ENCODE peak calls at places on chromosomes 7 and 10, in nine cellular contexts. Q is thyroid gland; T is Karpas-422; A is fibroblast of lung; Y is small intestine; D is CD4-positive, CD25-positive, alpha-beta regulatory T cell; U is prostate gland; Z is CD4-positive, alpha-beta memory T cell; P is GM12878. O is an unnamed sample. For H3K27me3 and H3K4me1, the result is how much of the 10 kb centered on the place peaks cover.

GRCh38 chr10:61000769-61001730 is 57.1 kb upstream of the RHOBTB1 start:
- DNase-seq in T (no peak), Q (peak), A (peak), Y (peak), Z (no peak), D (no peak), P (no peak), U (peak), O (peak)

GRCh38 chr10:3398825-3399646 is 226.5 kb upstream of the PITRM1 start:
- DNase-seq in D (no peak), Z (no peak), T (no peak), Q (peak), A (no peak), Y (no peak), P (no peak), U (no peak), O (no peak)

GRCh38 chr7:26182283-26182682 is 18.3 kb downstream of the HNRNPA2B1 start:
- DNase-seq in T (no peak), P (no peak), U (no peak), D (no peak), Q (peak), Z (no peak), Y (no peak), A (no peak), O (no peak)

GRCh38 chr7:100801833-100802568 is 25.3 kb downstream of the EPHB4 start:
- DNase-seq in Q (no peak), P (no peak), T (no peak), Y (peak), Z (no peak), A (peak), U (peak), D (no peak), O (no peak)

GRCh38 chr10:119539359-119539651 is 3.2 kb downstream of the RGS10 start:
- DNase-seq in Z (no peak), A (no peak), P (no peak), Y (no peak), Q (no peak), D (no peak), U (peak), T (no peak), O (no peak)

GRCh38 chr10:3776796-3777571 is 8.0 kb downstream of the KLF6 start:
- DNase-seq in U (peak), P (no peak), D (peak), Z (peak), T (no peak), A (peak), Y (peak), Q (no peak), O (no peak)

GRCh38 chr10:3906511-3907111 is 121.6 kb upstream of the KLF6 start:
- DNase-seq in U (no peak), Y (no peak), A (peak), Z (no peak), T (no peak), D (no peak), P (no peak), Q (peak), O (no peak)

GRCh38 chr10:107656932-107657331 is 492.4 kb upstream of the SORCS1 start:
- DNase-seq in U (no peak), Q (no peak), Z (no peak), D (no peak), Y (no peak), T (no peak), A (no peak), P (no peak), O (no peak)

GRCh38 chr10:987635-987905 is 664 bp upstream of the GTPBP4 start:
- DNase-seq in Q (no peak), A (peak), P (no peak), Z (no peak), D (no peak), Y (no peak), U (no peak), T (no peak), O (peak)

GRCh38 chr7:134693256-134693655 is 46.6 kb downstream of the BPGM start:
- DNase-seq in U (no peak), Q (no peak), Y (no peak), A (peak), Z (no peak), T (no peak), P (no peak), D (no peak), O (no peak)

GRCh38 chr10:15487376-15487775 is 116.3 kb upstream of the FAM171A1 start:
- DNase-seq in A (no peak), T (no peak), Z (no peak), D (no peak), U (no peak), P (no peak), Q (no peak), Y (no peak), O (no peak)

GRCh38 chr10:49083256-49083655 is 32.1 kb downstream of the VSTM4 start:
- DNase-seq in A (peak), P (no peak), D (no peak), Y (no peak), Z (no peak), T (no peak), Q (peak), U (no peak), O (no peak)

GRCh38 chr10:42952358-42952757 is 124.5 kb upstream of the RET start:
- DNase-seq in Y (peak), P (no peak), T (no peak), A (no peak), Z (no peak), D (no peak), Q (peak), U (peak), O (peak)

GRCh38 chr10:102738692-102739121 is 5.0 kb upstream of the WBP1L start:
- DNase-seq in T (no peak), Y (no peak), Q (peak), A (no peak), D (no peak), Z (no peak), P (no peak), U (no peak), O (no peak)

GRCh38 chr10:122849090-122849489 is 3.4 kb upstream of the CUZD1 start:
- DNase-seq in Z (no peak), Q (no peak), Y (no peak), P (no peak), T (no peak), D (no peak), U (no peak), A (no peak), O (no peak)

GRCh38 chr7:97021443-97022261 is 3.0 kb downstream of the DLX5 start:
- DNase-seq in P (no peak), U (no peak), Q (no peak), T (no peak), A (no peak), Z (no peak), D (no peak), Y (no peak), O (peak)

GRCh38 chr10:12535656-12536055 is 186.3 kb downstream of the CAMK1D start:
- DNase-seq in D (no peak), Y (no peak), U (no peak), T (no peak), Z (no peak), A (no peak), Q (no peak), P (no peak), O (no peak)

GRCh38 chr10:100341953-100342626 is 4.9 kb upstream of the SCD start:
- DNase-seq in P (no peak), Q (peak), D (no peak), Y (peak), A (peak), U (peak), T (peak), Z (peak), O (peak)

GRCh38 chr10:50651808-50652207 is 28.1 kb upstream of the SGMS1 start:
- DNase-seq in Y (no peak), U (no peak), P (no peak), A (peak), Q (no peak), T (no peak), D (no peak), Z (no peak), O (no peak)

GRCh38 chr7:66642932-66643331 is 14.3 kb downstream of the KCTD7 start:
- DNase-seq in A (no peak), D (no peak), Z (no peak), Q (no peak), T (no peak), P (no peak), Y (no peak), U (no peak), O (no peak)

GRCh38 chr7:100465299-100465698 is 1.2 kb upstream of the SPACDR start:
- DNase-seq in Z (no peak), Q (no peak), D (no peak), P (no peak), T (no peak), U (no peak), Y (no peak), A (no peak), O (no peak)

GRCh38 chr7:77434570-77434969 is 18.4 kb upstream of the GSAP start:
- DNase-seq in T (no peak), U (no peak), P (no peak), Y (no peak), D (no peak), A (peak), Q (no peak), Z (no peak), O (no peak)

GRCh38 chr10:9294865-9295264 is 1240.4 kb downstream of the GATA3 start:
- DNase-seq in Y (no peak), P (no peak), A (no peak), Q (no peak), U (no peak), D (no peak), Z (no peak), T (no peak), O (no peak)

GRCh38 chr10:110129490-110129889 is 77.9 kb upstream of the MXI1 start:
- DNase-seq in Z (no peak), P (no peak), T (no peak), U (no peak), Y (no peak), A (no peak), D (no peak), Q (no peak), O (no peak)

GRCh38 chr7:84701524-84702306 is 485.1 kb downstream of the SEMA3D start:
- DNase-seq in Y (peak), T (no peak), Q (no peak), U (no peak), D (no peak), P (no peak), Z (no peak), A (peak), O (no peak)

GRCh38 chr7:36535866-36536664 is 146.4 kb downstream of the ANLN start:
- DNase-seq in Q (no peak), D (no peak), T (no peak), Y (no peak), U (no peak), A (no peak), Z (no peak), P (no peak), O (no peak)

GRCh38 chr7:66514050-66514449 is 114.6 kb upstream of the KCTD7 start:
- DNase-seq in T (no peak), A (no peak), Y (no peak), Z (no peak), U (no peak), P (no peak), D (no peak), Q (no peak), O (no peak)

GRCh38 chr10:60944159-60944909 is at the start of gene RHOBTB1:
- DNase-seq in P (no peak), Y (peak), T (no peak), A (peak), D (no peak), Z (peak), Q (peak), U (peak), O (peak)

GRCh38 chr7:16604054-16604453 is 41.5 kb downstream of the ANKMY2 start:
- DNase-seq in D (no peak), T (peak), P (no peak), Z (peak), Q (no peak), U (no peak), Y (no peak), A (peak), O (no peak)

GRCh38 chr7:129799350-129799955 is 153.3 kb downstream of the UBE2H start:
- DNase-seq in Z (no peak), Q (no peak), Y (no peak), D (no peak), U (no peak), T (no peak), P (no peak), A (no peak), O (no peak)

GRCh38 chr10:130493446-130494198 is 357.4 kb downstream of the GLRX3 start:
- DNase-seq in D (no peak), U (no peak), P (no peak), Q (no peak), Y (no peak), T (no peak), A (no peak), Z (no peak), O (no peak)

GRCh38 chr10:115772606-115773005 is 500.4 kb downstream of the GFRA1 start:
- DNase-seq in Z (no peak), A (peak), D (no peak), T (no peak), U (no peak), P (no peak), Y (no peak), Q (no peak), O (no peak)

GRCh38 chr10:22737587-22737986 is 23.2 kb upstream of the PIP4K2A start:
- DNase-seq in U (no peak), A (peak), Z (no peak), Y (no peak), P (no peak), Q (no peak), T (no peak), D (no peak), O (no peak)

GRCh38 chr10:71383972-71384687 is 12.6 kb upstream of the CDH23 start:
- DNase-seq in A (peak), Z (peak), Y (peak), D (peak), T (peak), U (peak), Q (peak), P (no peak), O (peak)

GRCh38 chr7:71787513-71787912 is 624.6 kb downstream of the CALN1 start:
- DNase-seq in D (no peak), A (peak), Q (no peak), P (no peak), U (no peak), Z (no peak), T (no peak), Y (no peak), O (no peak)

GRCh38 chr7:130337410-130337971 is 7.1 kb upstream of the CPA5 start:
- DNase-seq in Y (no peak), T (no peak), Z (no peak), D (no peak), Q (no peak), U (no peak), A (no peak), P (no peak), O (no peak)

GRCh38 chr10:76397210-76397881 is 965.9 kb downstream of the LRMDA start:
- DNase-seq in Y (no peak), U (peak), D (no peak), A (peak), Q (peak), Z (no peak), T (no peak), P (no peak), O (no peak)

GRCh38 chr10:71085689-71086438 is 126.5 kb upstream of the UNC5B start:
- DNase-seq in T (no peak), Z (no peak), A (no peak), U (peak), Q (no peak), Y (no peak), P (no peak), D (no peak), O (peak)

DNA sequence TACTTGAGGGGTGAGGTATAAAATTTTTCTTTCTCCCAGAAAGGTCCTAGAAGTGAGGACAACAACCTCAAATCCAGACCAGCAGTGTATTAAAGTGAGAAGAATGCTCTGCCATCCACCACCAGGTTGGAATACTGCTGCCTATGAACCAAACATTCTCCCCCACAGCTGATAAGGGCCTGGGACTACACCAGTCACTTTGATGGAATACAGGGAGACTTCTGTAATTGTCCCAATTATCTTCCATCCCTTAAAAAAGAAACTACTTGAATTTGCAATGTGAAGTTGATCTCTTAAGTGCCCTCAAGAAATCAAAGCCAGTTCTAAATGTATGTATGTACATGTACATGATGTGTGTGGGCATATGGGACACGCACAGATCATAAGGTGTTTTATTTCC is 3.0 kb downstream of the TBX20 start:
- DNase-seq in D (no peak), P (no peak), Z (no peak), Y (no peak), U (no peak), Q (no peak), A (no peak), T (no peak), O (no peak)
- H3K27me3 ChIP-seq in D (half or more), P (under half), Z (half or more), Y (half or more), U (under half), Q (under half), A (under half), T (under half), O (under half)

GRCh38 chr7:106618480-106618879 is 42.5 kb downstream of the CCDC71L start:
- DNase-seq in T (no peak), D (no peak), A (peak), Y (no peak), Q (no peak), P (no peak), Z (no peak), U (no peak), O (no peak)

GRCh38 chr7:106619213-106619612 is 41.7 kb downstream of the CCDC71L start:
- DNase-seq in U (no peak), Y (no peak), D (no peak), P (no peak), T (no peak), Q (no peak), Z (no peak), A (no peak), O (no peak)

GRCh38 chr7:106620681-106621080 is 40.3 kb downstream of the CCDC71L start:
- DNase-seq in A (peak), U (no peak), T (no peak), Q (no peak), Y (no peak), P (no peak), Z (no peak), D (no peak), O (no peak)

GRCh38 chr7:106621393-106622132 is 39.4 kb downstream of the CCDC71L start:
- DNase-seq in A (no peak), T (no peak), Y (no peak), Z (no peak), U (no peak), P (no peak), D (no peak), Q (no peak), O (no peak)

GRCh38 chr7:106620034-106620433 is 40.9 kb downstream of the CCDC71L start:
- DNase-seq in P (no peak), Y (no peak), Z (no peak), T (no peak), A (no peak), U (no peak), D (no peak), Q (no peak), O (no peak)
- H3K4me1 ChIP-seq in P (under half), Y (under half), Z (under half), T (under half), A (under half), U (under half), D (under half), Q (under half), O (under half)

GRCh38 chr7:991729-992444 is 8.9 kb downstream of the CYP2W1 start:
- DNase-seq in Y (no peak), U (no peak), T (no peak), D (no peak), Q (no peak), Z (no peak), A (no peak), P (no peak), O (no peak)
- H3K4me3 ChIP-seq in Y (no peak), U (no peak), T (no peak), D (no peak), Q (no peak), Z (no peak), A (no peak), P (no peak), O (no peak)

GRCh38 chr7:151680810-151681209 is 161.1 kb upstream of the RHEB start:
- DNase-seq in U (peak), Z (no peak), Y (no peak), Q (peak), D (no peak), P (no peak), A (peak), T (no peak), O (no peak)

GRCh38 chr7:151677581-151678226 is 158.0 kb upstream of the RHEB start:
- DNase-seq in Y (no peak), Q (no peak), Z (no peak), A (no peak), T (no peak), P (no peak), D (no peak), U (peak), O (no peak)

GRCh38 chr7:151679868-151680534 is 160.3 kb upstream of the RHEB start:
- DNase-seq in T (no peak), D (no peak), Y (no peak), A (no peak), U (no peak), Z (no peak), P (no peak), Q (no peak), O (no peak)

GRCh38 chr7:151678227-151678604 is 158.5 kb upstream of the RHEB start:
- DNase-seq in A (no peak), Q (no peak), T (no peak), U (no peak), Z (no peak), P (no peak), D (no peak), Y (no peak), O (no peak)

GRCh38 chr7:151679073-151679708 is 159.5 kb upstream of the RHEB start:
- DNase-seq in A (no peak), Y (no peak), U (no peak), Z (no peak), D (no peak), Q (no peak), T (no peak), P (no peak), O (no peak)
- H3K27me3 ChIP-seq in A (under half), Y (under half), U (under half), Z (under half), D (under half), Q (under half), T (under half), P (under half), O (under half)

GRCh38 chr7:116540743-116541142 is 15.9 kb downstream of the CAV1 start:
- DNase-seq in Q (no peak), D (no peak), T (no peak), U (no peak), P (no peak), Y (no peak), Z (no peak), A (no peak), O (no peak)

GRCh38 chr7:116542618-116543017 is 17.8 kb downstream of the CAV1 start:
- DNase-seq in A (peak), T (no peak), D (no peak), P (no peak), U (no peak), Y (no peak), Z (no peak), Q (no peak), O (no peak)

GRCh38 chr7:116543664-116544063 is 18.8 kb downstream of the CAV1 start:
- DNase-seq in Y (no peak), P (no peak), Q (no peak), U (no peak), A (peak), D (no peak), Z (no peak), T (no peak), O (no peak)

GRCh38 chr7:116539879-116540278 is 15.0 kb downstream of the CAV1 start:
- DNase-seq in D (no peak), U (no peak), A (no peak), P (no peak), Q (no peak), T (no peak), Z (no peak), Y (no peak), O (no peak)

DNA sequence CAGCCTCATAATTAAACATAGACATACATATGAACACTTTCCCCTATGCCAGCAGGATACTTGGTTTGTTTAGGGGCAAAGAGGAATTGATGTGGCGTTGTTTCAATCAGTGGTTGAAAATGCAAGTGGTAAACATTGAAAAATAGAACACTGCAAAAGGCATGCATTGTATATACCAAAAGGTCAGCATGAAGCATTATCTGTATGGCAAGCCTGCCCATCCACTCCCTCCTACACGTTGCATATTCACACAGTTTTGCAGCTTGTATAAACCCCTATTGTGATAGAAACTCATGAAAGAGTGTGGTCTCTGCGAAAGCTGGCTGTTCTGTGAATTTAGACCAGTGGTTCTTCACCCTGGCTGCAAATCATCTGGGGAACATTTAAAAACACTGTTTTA is 17.1 kb downstream of the CAV1 start:
- DNase-seq in Z (no peak), D (no peak), Y (no peak), P (no peak), T (no peak), Q (no peak), A (no peak), U (no peak), O (no peak)
- H3K4me1 ChIP-seq in Z (under half), D (under half), Y (under half), P (under half), T (under half), Q (under half), A (half or more), U (under half), O (under half)

O was measured in HAP-1.